ENCODE peak calls at places on chromosomes 1 and 21, in eight cellular contexts. One of them, this sample, is unnamed.

GRCh38 chr1:160538985-160539651 is 16.1 kb upstream of the SLAMF6 start:
- DNase-seq in H1: no peak
- DNase-seq in GM12865: no peak
- DNase-seq in cardiac muscle cell: no peak
- DNase-seq in K562: peak
- DNase-seq in pancreas: peak
- DNase-seq in OCI-LY7: peak
- DNase-seq in dorsolateral prefrontal cortex: no peak
- DNase-seq in this sample: no peak

GRCh38 chr1:52590275-52590674 is 11.9 kb upstream of the GPX7 start:
- DNase-seq in H1: no peak
- DNase-seq in GM12865: no peak
- DNase-seq in cardiac muscle cell: peak
- DNase-seq in K562: no peak
- DNase-seq in pancreas: no peak
- DNase-seq in OCI-LY7: no peak
- DNase-seq in dorsolateral prefrontal cortex: no peak
- DNase-seq in this sample: no peak

GRCh38 chr1:35844826-35845225 is 37.0 kb downstream of the AGO4 start:
- DNase-seq in H1: no peak
- DNase-seq in GM12865: no peak
- DNase-seq in cardiac muscle cell: no peak
- DNase-seq in K562: no peak
- DNase-seq in pancreas: no peak
- DNase-seq in OCI-LY7: no peak
- DNase-seq in dorsolateral prefrontal cortex: no peak
- DNase-seq in this sample: no peak

GRCh38 chr1:206886831-206887230 is 10.4 kb upstream of the IL24 start:
- DNase-seq in H1: no peak
- DNase-seq in GM12865: no peak
- DNase-seq in cardiac muscle cell: no peak
- DNase-seq in K562: no peak
- DNase-seq in pancreas: no peak
- DNase-seq in OCI-LY7: no peak
- DNase-seq in dorsolateral prefrontal cortex: no peak
- DNase-seq in this sample: no peak

GRCh38 chr21:35476616-35477395 is 427.7 kb upstream of the RUNX1 start:
- DNase-seq in H1: no peak
- DNase-seq in GM12865: no peak
- DNase-seq in cardiac muscle cell: no peak
- DNase-seq in K562: no peak
- DNase-seq in pancreas: no peak
- DNase-seq in OCI-LY7: no peak
- DNase-seq in dorsolateral prefrontal cortex: no peak
- DNase-seq in this sample: no peak

GRCh38 chr1:230114245-230114651 is 47.2 kb downstream of the GALNT2 start:
- DNase-seq in H1: no peak
- DNase-seq in GM12865: no peak
- DNase-seq in cardiac muscle cell: no peak
- DNase-seq in K562: no peak
- DNase-seq in pancreas: no peak
- DNase-seq in OCI-LY7: no peak
- DNase-seq in dorsolateral prefrontal cortex: no peak
- DNase-seq in this sample: no peak

GRCh38 chr1:43705334-43705733 is 2.0 kb upstream of the ST3GAL3 start:
- DNase-seq in H1: no peak
- DNase-seq in GM12865: no peak
- DNase-seq in cardiac muscle cell: no peak
- DNase-seq in K562: no peak
- DNase-seq in pancreas: no peak
- DNase-seq in OCI-LY7: peak
- DNase-seq in dorsolateral prefrontal cortex: no peak
- DNase-seq in this sample: no peak

GRCh38 chr1:201634261-201634660 is 95.3 kb downstream of the NAV1 start:
- DNase-seq in H1: no peak
- DNase-seq in GM12865: no peak
- DNase-seq in cardiac muscle cell: no peak
- DNase-seq in K562: no peak
- DNase-seq in pancreas: no peak
- DNase-seq in OCI-LY7: no peak
- DNase-seq in dorsolateral prefrontal cortex: no peak
- DNase-seq in this sample: no peak

GRCh38 chr1:22132517-22133235 is 10.2 kb downstream of the WNT4 start:
- DNase-seq in H1: no peak
- DNase-seq in GM12865: no peak
- DNase-seq in cardiac muscle cell: no peak
- DNase-seq in K562: no peak
- DNase-seq in pancreas: no peak
- DNase-seq in OCI-LY7: no peak
- DNase-seq in dorsolateral prefrontal cortex: no peak
- DNase-seq in this sample: no peak

GRCh38 chr1:7447093-7447492 is 324.0 kb upstream of the VAMP3 start:
- DNase-seq in H1: no peak
- DNase-seq in GM12865: no peak
- DNase-seq in cardiac muscle cell: no peak
- DNase-seq in K562: no peak
- DNase-seq in pancreas: no peak
- DNase-seq in OCI-LY7: no peak
- DNase-seq in dorsolateral prefrontal cortex: no peak
- DNase-seq in this sample: no peak

GRCh38 chr1:40736085-40736531 is 44.6 kb downstream of the NFYC start:
- DNase-seq in H1: no peak
- DNase-seq in GM12865: no peak
- DNase-seq in cardiac muscle cell: peak
- DNase-seq in K562: no peak
- DNase-seq in pancreas: no peak
- DNase-seq in OCI-LY7: no peak
- DNase-seq in dorsolateral prefrontal cortex: no peak
- DNase-seq in this sample: no peak

GRCh38 chr1:193104496-193104905 is 713 bp downstream of the GLRX2 start:
- DNase-seq in H1: no peak
- DNase-seq in GM12865: peak
- DNase-seq in cardiac muscle cell: peak
- DNase-seq in K562: peak
- DNase-seq in pancreas: peak
- DNase-seq in OCI-LY7: peak
- DNase-seq in dorsolateral prefrontal cortex: no peak
- DNase-seq in this sample: no peak

GRCh38 chr1:33388989-33389771 is 41.7 kb downstream of the PHC2 start:
- DNase-seq in H1: no peak
- DNase-seq in GM12865: no peak
- DNase-seq in cardiac muscle cell: no peak
- DNase-seq in K562: no peak
- DNase-seq in pancreas: no peak
- DNase-seq in OCI-LY7: no peak
- DNase-seq in dorsolateral prefrontal cortex: no peak
- DNase-seq in this sample: no peak

GRCh38 chr1:26771643-26772321 is 16.0 kb upstream of the PIGV start:
- DNase-seq in H1: no peak
- DNase-seq in GM12865: peak
- DNase-seq in cardiac muscle cell: no peak
- DNase-seq in K562: peak
- DNase-seq in pancreas: no peak
- DNase-seq in OCI-LY7: no peak
- DNase-seq in dorsolateral prefrontal cortex: no peak
- DNase-seq in this sample: no peak

GRCh38 chr1:15764269-15764764 is 5.7 kb downstream of the FBLIM1 start:
- DNase-seq in H1: no peak
- DNase-seq in GM12865: no peak
- DNase-seq in cardiac muscle cell: no peak
- DNase-seq in K562: peak
- DNase-seq in pancreas: peak
- DNase-seq in OCI-LY7: no peak
- DNase-seq in dorsolateral prefrontal cortex: no peak
- DNase-seq in this sample: no peak

GRCh38 chr1:181013144-181013543 is 9.5 kb downstream of the STX6 start:
- DNase-seq in H1: no peak
- DNase-seq in GM12865: no peak
- DNase-seq in cardiac muscle cell: no peak
- DNase-seq in K562: no peak
- DNase-seq in pancreas: no peak
- DNase-seq in OCI-LY7: no peak
- DNase-seq in dorsolateral prefrontal cortex: no peak
- DNase-seq in this sample: no peak

GRCh38 chr1:246587606-246588005 is 21.4 kb downstream of the CNST start:
- DNase-seq in H1: no peak
- DNase-seq in GM12865: no peak
- DNase-seq in cardiac muscle cell: no peak
- DNase-seq in K562: no peak
- DNase-seq in pancreas: no peak
- DNase-seq in OCI-LY7: no peak
- DNase-seq in dorsolateral prefrontal cortex: no peak
- DNase-seq in this sample: no peak

GRCh38 chr1:152946651-152947256 is at the start of gene SPRR5:
- DNase-seq in H1: no peak
- DNase-seq in GM12865: no peak
- DNase-seq in cardiac muscle cell: no peak
- DNase-seq in K562: no peak
- DNase-seq in pancreas: no peak
- DNase-seq in OCI-LY7: no peak
- DNase-seq in dorsolateral prefrontal cortex: no peak
- DNase-seq in this sample: no peak
- H3K4me3 ChIP-seq in H1: no peak
- H3K4me3 ChIP-seq in GM12865: no peak
- H3K4me3 ChIP-seq in cardiac muscle cell: no peak
- H3K4me3 ChIP-seq in K562: no peak
- H3K4me3 ChIP-seq in pancreas: no peak
- H3K4me3 ChIP-seq in OCI-LY7: no peak
- H3K4me3 ChIP-seq in dorsolateral prefrontal cortex: no peak
- H3K4me3 ChIP-seq in this sample: no peak

DNA sequence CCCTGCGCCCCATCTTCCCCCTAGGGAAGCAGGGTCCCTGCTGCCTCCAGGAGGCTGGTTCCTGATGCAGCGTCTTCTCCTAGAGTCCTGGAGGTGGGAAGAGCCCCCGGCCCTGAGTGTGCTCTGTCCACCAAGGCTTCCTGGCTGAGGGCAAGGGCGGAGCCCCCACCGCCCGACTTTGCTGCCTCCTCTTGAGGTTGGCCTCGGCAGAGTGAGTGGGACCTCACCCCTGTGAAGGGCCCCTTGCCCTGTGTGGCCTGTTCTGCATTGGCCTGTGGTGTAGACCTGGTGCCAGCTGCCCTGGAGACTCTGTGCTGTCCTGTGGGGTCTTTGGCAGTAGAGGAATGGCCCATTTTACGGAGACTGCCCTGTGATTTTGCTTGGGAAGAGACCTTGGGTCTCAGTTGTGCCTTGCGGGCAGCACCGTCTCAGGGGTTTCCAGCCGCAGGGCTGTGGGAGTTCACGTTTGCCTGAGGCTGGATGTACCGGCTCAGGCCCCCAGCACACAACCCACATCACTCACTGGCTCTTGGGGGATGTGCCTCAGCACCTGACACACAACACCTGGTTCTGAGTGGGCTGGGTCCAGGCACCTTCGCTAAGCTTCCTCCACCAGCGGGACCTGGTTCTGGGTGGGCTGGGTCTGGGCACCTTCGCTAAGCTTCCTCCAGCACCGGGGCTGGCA is 73.6 kb downstream of the SKI start:
- DNase-seq in H1: no peak
- DNase-seq in GM12865: no peak
- DNase-seq in cardiac muscle cell: no peak
- DNase-seq in K562: no peak
- DNase-seq in pancreas: no peak
- DNase-seq in OCI-LY7: no peak
- DNase-seq in dorsolateral prefrontal cortex: no peak
- DNase-seq in this sample: no peak
- H3K4me3 ChIP-seq in H1: no peak
- H3K4me3 ChIP-seq in GM12865: peak
- H3K4me3 ChIP-seq in cardiac muscle cell: no peak
- H3K4me3 ChIP-seq in K562: no peak
- H3K4me3 ChIP-seq in pancreas: no peak
- H3K4me3 ChIP-seq in OCI-LY7: peak
- H3K4me3 ChIP-seq in dorsolateral prefrontal cortex: no peak
- H3K4me3 ChIP-seq in this sample: peak

GRCh38 chr21:44871576-44872265 is 1.8 kb downstream of the PTTG1IP start:
- DNase-seq in H1: no peak
- DNase-seq in GM12865: no peak
- DNase-seq in cardiac muscle cell: peak
- DNase-seq in K562: peak
- DNase-seq in pancreas: no peak
- DNase-seq in OCI-LY7: no peak
- DNase-seq in dorsolateral prefrontal cortex: no peak
- DNase-seq in this sample: no peak
- H3K4me3 ChIP-seq in H1: peak
- H3K4me3 ChIP-seq in GM12865: peak
- H3K4me3 ChIP-seq in cardiac muscle cell: peak
- H3K4me3 ChIP-seq in K562: peak
- H3K4me3 ChIP-seq in pancreas: no peak
- H3K4me3 ChIP-seq in OCI-LY7: peak
- H3K4me3 ChIP-seq in dorsolateral prefrontal cortex: peak
- H3K4me3 ChIP-seq in this sample: peak

GRCh38 chr1:29239142-29239541 is 2.8 kb downstream of the PTPRU start:
- DNase-seq in H1: no peak
- DNase-seq in GM12865: no peak
- DNase-seq in cardiac muscle cell: peak
- DNase-seq in K562: no peak
- DNase-seq in pancreas: no peak
- DNase-seq in OCI-LY7: no peak
- DNase-seq in dorsolateral prefrontal cortex: no peak
- DNase-seq in this sample: no peak

GRCh38 chr1:29238601-29238964 is 2.3 kb downstream of the PTPRU start:
- DNase-seq in H1: no peak
- DNase-seq in GM12865: no peak
- DNase-seq in cardiac muscle cell: no peak
- DNase-seq in K562: no peak
- DNase-seq in pancreas: no peak
- DNase-seq in OCI-LY7: no peak
- DNase-seq in dorsolateral prefrontal cortex: no peak
- DNase-seq in this sample: no peak

GRCh38 chr1:29236993-29237905 is 927 bp downstream of the PTPRU start:
- DNase-seq in H1: no peak
- DNase-seq in GM12865: no peak
- DNase-seq in cardiac muscle cell: peak
- DNase-seq in K562: no peak
- DNase-seq in pancreas: no peak
- DNase-seq in OCI-LY7: no peak
- DNase-seq in dorsolateral prefrontal cortex: peak
- DNase-seq in this sample: no peak

GRCh38 chr1:29236743-29236992 is 346 bp downstream of the PTPRU start:
- DNase-seq in H1: no peak
- DNase-seq in GM12865: no peak
- DNase-seq in cardiac muscle cell: no peak
- DNase-seq in K562: no peak
- DNase-seq in pancreas: no peak
- DNase-seq in OCI-LY7: no peak
- DNase-seq in dorsolateral prefrontal cortex: no peak
- DNase-seq in this sample: no peak

DNA sequence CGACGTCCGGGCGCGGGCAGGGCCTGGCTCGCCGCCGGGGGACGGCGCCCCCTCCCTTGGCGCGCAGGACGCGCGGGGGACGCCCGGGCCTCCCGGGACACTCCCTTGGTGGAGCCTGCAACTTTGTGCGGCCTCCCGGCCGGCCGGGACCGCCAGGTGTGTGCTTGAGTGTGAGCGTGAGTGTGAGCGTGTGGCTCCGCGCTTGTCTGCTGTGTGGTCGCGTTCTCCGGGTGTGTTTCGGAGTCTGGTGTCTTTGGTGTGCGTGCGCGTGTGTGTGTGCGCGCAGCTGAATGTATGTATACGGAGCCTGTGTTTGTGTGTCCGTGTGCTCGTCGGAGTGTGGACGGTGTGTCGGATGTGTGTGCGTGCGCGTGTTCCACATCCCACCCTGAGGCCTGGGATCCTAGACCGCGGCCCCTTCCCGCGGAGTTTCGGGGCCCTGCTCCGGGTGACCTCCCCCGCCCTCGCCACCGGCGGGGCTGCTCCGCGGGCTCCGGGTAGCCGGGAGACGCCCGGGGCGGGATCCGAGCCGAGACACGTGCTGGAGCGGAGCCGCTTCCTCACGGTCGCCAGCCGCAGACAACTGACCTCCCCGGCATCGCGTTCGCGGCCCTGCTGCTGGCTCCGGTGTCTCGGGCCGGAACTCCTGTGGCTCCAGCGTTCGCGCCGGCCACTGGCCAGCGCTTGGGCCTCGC is 1.7 kb downstream of the PTPRU start:
- DNase-seq in H1: no peak
- DNase-seq in GM12865: no peak
- DNase-seq in cardiac muscle cell: peak
- DNase-seq in K562: no peak
- DNase-seq in pancreas: no peak
- DNase-seq in OCI-LY7: no peak
- DNase-seq in dorsolateral prefrontal cortex: no peak
- DNase-seq in this sample: no peak
- H3K4me3 ChIP-seq in H1: peak
- H3K4me3 ChIP-seq in GM12865: no peak
- H3K4me3 ChIP-seq in cardiac muscle cell: peak
- H3K4me3 ChIP-seq in K562: no peak
- H3K4me3 ChIP-seq in pancreas: peak
- H3K4me3 ChIP-seq in OCI-LY7: no peak
- H3K4me3 ChIP-seq in dorsolateral prefrontal cortex: peak
- H3K4me3 ChIP-seq in this sample: no peak